ENCODE peak calls at places on chromosomes 11 and 22, in nine cellular contexts. D is heart right ventricle, P is PC-3, K is HepG2, F is foreskin fibroblast, C is choroid plexus epithelial cell, S is hepatocyte, H is fibroblast of mammary gland, Q is AG04450. G is an unnamed sample.

GRCh38 chr11:27124514-27125264 is 84.1 kb downstream of the BBOX1 start:
- DNase-seq in H (peak; percentile 63), S (no peak), F (peak; percentile 59), P (no peak), K (peak; percentile 4), D (no peak), Q (no peak), C (peak; percentile 81), G (peak; percentile 53)

GRCh38 chr11:762421-763072 is 14.7 kb downstream of the GATD1 start:
- DNase-seq in K (no peak), D (no peak), H (peak; percentile 91), Q (no peak), F (peak; percentile 95), C (peak; percentile 72), P (peak; percentile 81), S (no peak), G (peak; percentile 84)

GRCh38 chr22:16783930-16784354 is 41.3 kb downstream of the XKR3 start:
- DNase-seq in D (no peak), Q (no peak), H (peak; percentile 24), S (peak; percentile 3), C (no peak), F (no peak), P (peak; percentile 2), K (peak; percentile 5), G (no peak)

GRCh38 chr22:35023692-35024363 is 42.1 kb upstream of the ISX start:
- DNase-seq in P (peak; percentile 44), D (peak; percentile 73), K (no peak), Q (no peak), C (peak; percentile 36), F (peak; percentile 31), S (peak; percentile 86), H (peak; percentile 39), G (peak; percentile 25)

GRCh38 chr11:68936676-68937620 is 33.3 kb downstream of the IGHMBP2 start:
- DNase-seq in P (no peak), K (no peak), H (no peak), Q (no peak), D (no peak), C (no peak), F (no peak), S (no peak), G (no peak)

GRCh38 chr22:49850021-49850911 is 3.4 kb upstream of the ZBED4 start:
- DNase-seq in D (no peak), C (no peak), H (no peak), Q (no peak), F (no peak), K (no peak), P (no peak), S (no peak), G (no peak)

GRCh38 chr11:44775366-44776356 is 48.9 kb downstream of the TSPAN18 start:
- DNase-seq in Q (no peak), F (peak; percentile 50), H (peak; percentile 47), P (peak; percentile 64), S (peak; percentile 68), C (peak; percentile 41), K (peak; percentile 39), D (peak; percentile 61), G (peak; percentile 63)

GRCh38 chr11:107272561-107272960 is 185.1 kb downstream of the CWF19L2 start:
- DNase-seq in K (no peak), P (no peak), C (no peak), D (no peak), H (no peak), Q (no peak), S (no peak), F (no peak), G (no peak)

GRCh38 chr11:59201376-59201775 is 11.4 kb downstream of the MPEG1 start:
- DNase-seq in S (no peak), H (no peak), C (no peak), K (peak; percentile 21), Q (no peak), P (peak; percentile 11), F (no peak), D (no peak), G (peak; percentile 29)

GRCh38 chr11:95318459-95318858 is 87.5 kb upstream of the SESN3 start:
- DNase-seq in Q (no peak), D (no peak), H (no peak), K (no peak), C (no peak), P (no peak), S (no peak), F (no peak), G (no peak)

GRCh38 chr11:8090756-8091155 is 9.7 kb downstream of the TUB start:
- DNase-seq in C (peak; percentile 59), H (peak; percentile 49), D (no peak), S (peak; percentile 71), K (peak; percentile 20), F (peak; percentile 67), Q (no peak), P (peak; percentile 30), G (peak; percentile 33)

GRCh38 chr11:87134524-87135106 is 96.9 kb downstream of the TMEM135 start:
- DNase-seq in K (peak; percentile 21), P (no peak), D (no peak), H (no peak), S (no peak), Q (no peak), C (no peak), F (no peak), G (no peak)
- TF ChIP-seq CTCF in K (no peak), P (no peak), D (no peak), H (no peak), S (no peak), Q (no peak), C (no peak), F (no peak), G (no peak)

DNA sequence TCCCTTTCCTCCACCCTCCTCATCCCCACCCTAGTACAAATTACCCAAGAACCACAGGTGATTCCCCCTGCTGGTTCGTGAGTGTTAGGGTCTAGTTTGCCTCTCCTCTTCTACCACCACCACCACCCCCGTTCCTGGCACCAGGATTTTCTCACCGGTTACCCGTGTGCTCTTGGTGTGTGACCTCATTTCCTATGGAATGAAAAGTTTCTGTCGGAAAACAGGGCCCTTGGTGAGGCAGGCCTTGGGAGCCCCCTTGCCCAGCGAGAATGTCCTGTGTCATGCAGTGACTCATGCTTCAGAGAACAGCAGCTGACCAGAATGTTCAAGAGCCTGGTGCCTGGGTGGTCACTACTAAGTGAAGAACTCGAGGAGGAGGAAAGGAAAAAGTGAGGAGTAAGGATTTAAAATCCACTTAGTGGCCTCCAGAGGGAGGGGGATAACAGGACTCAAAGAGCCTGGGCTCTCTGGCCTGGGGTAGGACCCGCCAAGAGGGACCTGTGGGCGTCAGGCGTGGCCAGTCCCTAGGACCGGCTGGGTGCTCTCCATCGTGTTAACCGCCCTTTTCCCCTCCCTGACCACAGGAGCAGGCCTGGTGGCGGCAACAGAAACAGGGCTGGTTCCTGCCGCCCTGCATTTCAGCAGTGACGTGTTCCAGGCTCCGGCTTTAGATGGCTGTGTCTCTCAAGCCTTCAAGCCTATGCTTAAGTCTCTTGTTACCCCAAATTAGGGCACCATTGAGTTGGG is 30.2 kb downstream of the C22orf31 start:
- DNase-seq in H (peak; percentile 99), D (peak; percentile 22), S (peak; percentile 90), C (peak; percentile 97), Q (peak; percentile 79), K (peak; percentile 93), P (peak; percentile 83), F (peak; percentile 97), G (peak; percentile 62)
- TF ChIP-seq CTCF in H (peak; percentile 7), D (no peak), S (peak; percentile 29), C (peak; percentile 40), Q (peak; percentile 26), K (no peak), P (no peak), F (no peak), G (no peak)

GRCh38 chr22:23857606-23858483 is at the start of gene SLC2A11:
- DNase-seq in Q (peak; percentile 92), S (peak; percentile 100), H (peak; percentile 96), P (peak; percentile 94), C (peak; percentile 98), K (peak; percentile 96), D (peak; percentile 98), F (peak; percentile 99), G (peak; percentile 97)
- TF ChIP-seq CTCF in Q (no peak), S (peak; percentile 21), H (peak; percentile 22), P (no peak), C (peak; percentile 41), K (peak; percentile 19), D (no peak), F (peak; percentile 4), G (peak; percentile 14)

DNA sequence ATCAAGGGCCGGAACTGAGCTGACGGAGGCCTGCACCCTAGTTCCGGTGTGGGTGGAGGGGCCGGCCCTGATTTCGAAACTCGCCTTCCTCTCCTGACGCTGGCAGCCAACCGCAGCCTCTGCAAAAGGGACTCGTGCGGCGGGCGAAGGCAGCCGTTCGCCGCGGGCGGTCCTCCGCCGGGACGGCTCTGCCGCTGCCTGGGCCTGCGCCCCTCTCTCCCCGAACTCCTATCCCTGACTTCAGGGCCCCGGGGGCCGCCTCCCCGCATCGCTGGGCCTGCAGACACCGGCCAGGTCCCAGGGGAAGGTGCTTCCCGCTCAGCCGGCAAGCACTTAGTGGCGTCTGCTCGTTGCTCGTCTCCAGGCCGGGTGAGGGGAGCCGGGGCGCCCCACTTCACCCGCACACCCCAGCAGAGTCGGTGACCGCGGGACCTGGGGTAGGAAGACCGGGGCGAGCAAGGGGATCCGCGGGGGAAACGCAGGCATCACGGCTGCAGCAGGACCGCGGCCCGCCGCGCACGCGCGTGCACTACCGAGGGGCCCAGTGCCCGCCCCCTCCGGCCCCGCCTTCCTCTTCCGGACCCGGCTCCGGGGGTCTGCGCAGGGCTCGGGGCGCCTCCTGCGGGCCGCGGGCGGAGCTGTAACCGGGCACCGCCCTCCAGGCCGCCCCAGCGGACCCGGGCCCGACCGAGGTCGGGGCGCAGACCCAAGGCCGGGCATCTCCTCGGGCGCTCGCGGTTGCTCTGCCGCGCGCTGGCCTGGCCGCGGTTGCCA is 464 bp upstream of the ANKRD13D start:
- DNase-seq in S (peak; percentile 95), Q (peak; percentile 66), P (peak; percentile 85), H (peak; percentile 82), D (peak; percentile 90), K (peak; percentile 85), C (peak; percentile 95), F (peak; percentile 94), G (peak; percentile 89)
- TF ChIP-seq CTCF in S (peak; percentile 41), Q (peak; percentile 28), P (peak; percentile 15), H (no peak), D (peak; percentile 43), K (peak; percentile 74), C (no peak), F (no peak), G (no peak)

DNA sequence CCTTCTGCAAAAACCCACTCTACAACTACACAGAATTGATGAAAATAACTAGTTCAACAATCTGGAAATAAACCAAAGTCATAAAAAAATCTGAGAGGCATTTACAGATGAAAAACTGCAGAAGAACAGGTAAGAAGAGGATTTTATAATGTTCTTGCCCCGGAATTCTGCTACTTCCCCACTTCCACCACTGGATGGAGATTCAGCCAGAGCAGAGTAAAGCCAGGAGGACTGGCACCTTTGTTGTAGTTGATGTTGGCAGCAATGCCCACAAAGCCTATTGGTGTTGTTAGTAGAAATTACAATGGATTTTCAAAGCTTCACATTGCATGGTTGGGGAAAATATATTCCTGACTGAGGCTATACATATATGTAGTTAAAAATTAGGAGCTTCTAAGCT is 640.2 kb downstream of the LRRC4C start:
- DNase-seq in Q (no peak), S (no peak), K (no peak), D (no peak), H (no peak), F (no peak), P (no peak), C (no peak), G (no peak)
- TF ChIP-seq CTCF in Q (no peak), S (no peak), K (no peak), D (no peak), H (no peak), F (no peak), P (no peak), C (no peak), G (no peak)

G was measured in epithelial cell of esophagus.